ENCODE peak calls at places on chromosomes 4 and X, in four cellular contexts. O is HepG2, B is GM12878, I is K562. X is an unnamed sample.

GRCh38 chrX:127649011-127649410 is 403.2 kb downstream of the ACTRT1 start:
- DNase-seq in O (no peak), B (no peak), I (no peak), X (no peak)

GRCh38 chr4:140291259-140291658 is 82.2 kb upstream of the SCOC start:
- DNase-seq in O (no peak), B (no peak), I (no peak), X (no peak)

GRCh38 chrX:138519296-138519695 is 192.2 kb downstream of the FGF13 start:
- DNase-seq in O (no peak), B (no peak), I (no peak), X (no peak)

GRCh38 chr4:154516320-154516719 is 24.7 kb upstream of the DCHS2 start:
- DNase-seq in O (no peak), B (no peak), I (no peak), X (no peak)

GRCh38 chr4:112167790-112168189 is 22.5 kb downstream of the FAM241A start:
- DNase-seq in O (no peak), B (no peak), I (no peak), X (no peak)

GRCh38 chr4:70734168-70734954 is 12.6 kb downstream of the RUFY3 start:
- DNase-seq in O (peak), B (peak), I (no peak), X (no peak)

GRCh38 chrX:10090319-10090718 is 66.5 kb upstream of the CLCN4 start:
- DNase-seq in O (no peak), B (no peak), I (no peak), X (no peak)

GRCh38 chr4:84994280-84994679 is 27.8 kb upstream of the WDFY3 start:
- DNase-seq in O (no peak), B (no peak), I (no peak), X (peak)

GRCh38 chr4:175339100-175339707 is 421.0 kb downstream of the ADAM29 start:
- DNase-seq in O (no peak), B (no peak), I (no peak), X (no peak)

GRCh38 chr4:23932935-23933334 is 43.1 kb upstream of the PPARGC1A start:
- DNase-seq in O (no peak), B (no peak), I (no peak), X (no peak)

GRCh38 chrX:95056901-95057300 is 1382.9 kb downstream of the FAM133A start:
- DNase-seq in O (no peak), B (no peak), I (no peak), X (no peak)

GRCh38 chr4:80268081-80268823 is 1.8 kb downstream of the FGF5 start:
- DNase-seq in O (no peak), B (no peak), I (no peak), X (no peak)

GRCh38 chr4:82748176-82748575 is 50.4 kb downstream of the SCD5 start:
- DNase-seq in O (no peak), B (no peak), I (no peak), X (no peak)

GRCh38 chr4:24872720-24873119 is 40.1 kb downstream of the CCDC149 start:
- DNase-seq in O (no peak), B (no peak), I (no peak), X (no peak)

GRCh38 chr4:78432896-78433295 is 118.7 kb upstream of the ANXA3 start:
- DNase-seq in O (no peak), B (no peak), I (no peak), X (no peak)
- TF ChIP-seq BHLHE40 in O (no peak), B (no peak), I (no peak), X (no peak)

DNA sequence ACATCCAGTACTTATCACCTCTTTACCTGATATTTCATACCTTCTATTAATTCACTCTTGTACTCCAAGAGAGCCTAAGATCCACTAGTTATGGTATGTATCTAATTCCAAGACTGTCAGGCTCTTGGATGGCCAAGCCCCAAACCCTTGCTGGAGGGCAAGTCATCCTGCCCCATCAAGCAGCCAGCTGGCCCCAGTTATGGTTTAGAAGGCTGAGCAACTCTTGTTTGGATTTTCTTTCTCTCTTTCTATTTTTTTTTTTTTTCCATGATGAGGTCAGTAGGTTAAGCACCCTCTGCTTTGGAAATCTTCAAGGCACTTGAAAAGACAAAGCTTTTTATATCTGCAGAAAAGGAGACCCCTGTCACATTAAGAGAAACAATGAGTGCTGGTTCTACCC is 10.9 kb upstream of the FGF16 start:
- DNase-seq in O (no peak), B (no peak), I (no peak), X (no peak)
- TF ChIP-seq FOXM1 in O (no peak), B (no peak), I (no peak), X (no peak)

GRCh38 chr4:55729306-55730142 is 90.1 kb upstream of the EXOC1L start:
- DNase-seq in O (peak), B (no peak), I (peak), X (no peak)
- TF ChIP-seq BHLHE40 in O (no peak), B (no peak), I (peak), X (no peak)

DNA sequence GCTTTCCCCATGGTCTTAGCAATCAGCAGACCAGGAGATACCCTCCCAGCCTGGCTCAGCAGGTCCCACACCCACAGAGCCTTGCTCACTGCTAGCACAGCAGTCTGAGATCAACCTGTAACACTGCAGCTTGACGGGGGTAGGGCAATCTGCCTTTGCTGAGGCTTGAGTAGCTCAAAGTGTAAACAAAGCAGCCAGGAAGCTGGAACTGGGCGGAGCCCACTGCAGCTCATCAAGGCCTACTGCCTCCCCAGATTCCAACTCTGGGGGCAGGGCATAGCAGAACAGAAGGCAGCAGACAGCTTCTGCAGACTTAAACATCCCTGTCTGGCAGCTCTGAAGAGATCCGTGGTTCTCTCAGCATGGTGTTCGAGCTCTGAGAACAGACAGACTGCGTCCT is 15.0 kb upstream of the GABRA2 start:
- DNase-seq in O (peak), B (no peak), I (no peak), X (no peak)
- TF ChIP-seq FOXM1 in O (no peak), B (no peak), I (no peak), X (no peak)

GRCh38 chrX:3679669-3680068 is 33.8 kb downstream of the PRKX start:
- DNase-seq in O (no peak), B (no peak), I (no peak), X (no peak)

GRCh38 chrX:3678287-3678686 is 35.2 kb downstream of the PRKX start:
- DNase-seq in O (no peak), B (no peak), I (no peak), X (no peak)

GRCh38 chrX:3680459-3680858 is 33.0 kb downstream of the PRKX start:
- DNase-seq in O (no peak), B (no peak), I (no peak), X (no peak)
- TF ChIP-seq BHLHE40 in O (no peak), B (no peak), I (no peak), X (no peak)

GRCh38 chr4:159048166-159048886 is 54.6 kb upstream of the RAPGEF2 start:
- DNase-seq in O (peak), B (no peak), I (peak), X (peak)
- TF ChIP-seq FOXM1 in O (no peak), B (no peak), I (no peak), X (no peak)

GRCh38 chr4:100843897-100844296 is 326.1 kb upstream of the EMCN start:
- DNase-seq in O (no peak), B (no peak), I (no peak), X (no peak)

GRCh38 chr4:100852326-100852725 is 334.5 kb upstream of the EMCN start:
- DNase-seq in O (no peak), B (no peak), I (no peak), X (no peak)

GRCh38 chr4:100848865-100849264 is 331.0 kb upstream of the EMCN start:
- DNase-seq in O (no peak), B (no peak), I (no peak), X (no peak)

DNA sequence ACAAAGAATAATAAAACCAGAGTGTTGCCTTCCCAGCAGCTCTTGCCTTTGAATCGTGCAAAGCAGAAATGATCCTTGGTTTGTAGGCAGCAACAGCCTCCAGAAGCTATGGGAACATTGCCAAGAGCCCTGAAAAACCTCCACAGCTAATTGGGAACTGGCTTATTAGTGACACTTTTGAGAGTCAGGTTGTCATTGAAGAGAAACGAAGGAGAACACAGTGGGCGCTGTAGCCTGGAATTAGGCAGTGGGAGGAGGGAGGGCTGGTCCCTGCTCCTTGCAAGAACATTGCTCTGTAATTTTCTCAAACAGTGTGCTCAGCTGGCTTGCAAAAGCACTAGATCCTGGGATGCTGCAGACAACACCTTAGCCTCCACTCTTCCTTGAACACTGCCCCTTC is 331.5 kb upstream of the EMCN start:
- DNase-seq in O (no peak), B (no peak), I (no peak), X (no peak)
- TF ChIP-seq BHLHE40 in O (no peak), B (no peak), I (no peak), X (no peak)

DNA sequence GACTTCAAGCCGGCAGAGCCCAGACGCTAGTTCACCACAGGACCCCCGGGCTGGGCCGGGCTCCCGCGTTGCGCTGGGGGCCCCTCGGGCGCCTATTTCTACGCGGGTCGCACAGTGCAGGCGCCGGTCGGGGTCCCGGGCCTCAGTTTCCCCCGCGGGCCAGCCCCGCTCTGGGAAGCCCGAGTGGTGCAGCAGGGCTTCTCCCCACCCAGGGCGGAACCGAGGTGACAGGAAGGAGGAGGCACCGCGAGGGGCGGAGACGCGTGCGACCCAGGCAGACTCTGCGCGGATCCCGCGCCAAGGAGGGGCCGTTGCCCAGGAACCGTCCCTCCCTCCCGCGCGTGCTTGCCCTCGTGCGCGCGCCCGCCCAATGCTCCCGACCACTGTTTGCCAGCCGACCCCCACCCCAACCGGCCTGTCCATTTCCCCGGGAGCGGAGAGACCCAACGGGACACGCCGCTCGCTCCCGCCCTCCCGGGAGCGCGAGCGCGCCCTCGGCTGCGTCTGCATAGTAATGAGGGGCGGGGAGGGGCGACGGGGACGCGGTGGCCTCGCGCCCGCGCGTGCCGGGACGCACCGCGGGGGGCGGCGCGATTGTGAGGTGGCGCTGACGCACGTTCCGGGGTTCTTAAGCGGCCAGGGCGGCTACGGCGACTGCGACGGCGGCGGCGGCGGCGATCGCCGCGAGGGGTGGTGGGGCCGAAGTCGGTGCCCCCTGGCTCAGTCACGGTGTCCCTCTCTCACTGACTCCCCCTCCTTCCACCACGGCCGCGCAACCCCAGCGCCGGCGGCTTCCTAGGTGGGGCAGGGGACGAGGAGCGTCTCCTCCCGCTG is at the start of gene CPEB2:
- DNase-seq in O (peak), B (peak), I (peak), X (peak)
- TF ChIP-seq FOXM1 in O (no peak), B (no peak), I (no peak), X (no peak)

X was measured in HEK293T.